ENCODE peak calls at places on chromosomes 2 and 18, in eight cellular contexts. G is CD4-positive, alpha-beta memory T cell; X is IMR-90; H is A549; I is right lobe of liver; L is psoas muscle; B is neuronal stem cell; K is hepatocyte. W is an unnamed sample.

GRCh38 chr2:241009601-241010530 is 11.4 kb downstream of the SNED1 start:
- DNase-seq in G (peak), X (peak), H (no peak), I (peak), L (peak), B (no peak), K (peak), W (peak)

GRCh38 chr18:36843784-36844183 is 14.9 kb downstream of the KIAA1328 start:
- DNase-seq in G (no peak), X (peak), H (no peak), I (no peak), L (no peak), B (no peak), K (no peak), W (no peak)

GRCh38 chr18:49243391-49243790 is 217.1 kb downstream of the DYM start:
- DNase-seq in G (no peak), X (no peak), H (no peak), I (no peak), L (no peak), B (no peak), K (no peak), W (no peak)

GRCh38 chr2:218860950-218861381 is 1.4 kb downstream of the WNT6 start:
- DNase-seq in G (no peak), X (peak), H (no peak), I (no peak), L (peak), B (peak), K (peak), W (peak)

GRCh38 chr2:189407161-189407943 is 33.9 kb upstream of the WDR75 start:
- DNase-seq in G (no peak), X (peak), H (peak), I (no peak), L (no peak), B (no peak), K (peak), W (peak)

GRCh38 chr2:9944330-9944758 is 7.1 kb upstream of the GRHL1 start:
- DNase-seq in G (no peak), X (no peak), H (no peak), I (no peak), L (no peak), B (no peak), K (no peak), W (no peak)

GRCh38 chr2:238939074-238939473 is 91.2 kb downstream of the TWIST2 start:
- DNase-seq in G (no peak), X (no peak), H (no peak), I (no peak), L (peak), B (no peak), K (no peak), W (peak)

GRCh38 chr2:188345439-188345838 is 53.8 kb downstream of the GULP1 start:
- DNase-seq in G (no peak), X (peak), H (no peak), I (no peak), L (no peak), B (no peak), K (no peak), W (no peak)

GRCh38 chr2:74328074-74328473 is 15.1 kb downstream of the SLC4A5 start:
- DNase-seq in G (no peak), X (no peak), H (no peak), I (no peak), L (no peak), B (no peak), K (no peak), W (no peak)

GRCh38 chr18:79870369-79871025 is 72.8 kb downstream of the KCNG2 start:
- DNase-seq in G (no peak), X (no peak), H (no peak), I (no peak), L (no peak), B (no peak), K (no peak), W (no peak)

GRCh38 chr2:227464851-227465250 is 7.1 kb upstream of the AGFG1 start:
- DNase-seq in G (no peak), X (no peak), H (no peak), I (no peak), L (no peak), B (no peak), K (no peak), W (no peak)
- H3K4me3 ChIP-seq in G (no peak), X (no peak), H (no peak), I (no peak), L (no peak), B (no peak), K (no peak), W (no peak)

DNA sequence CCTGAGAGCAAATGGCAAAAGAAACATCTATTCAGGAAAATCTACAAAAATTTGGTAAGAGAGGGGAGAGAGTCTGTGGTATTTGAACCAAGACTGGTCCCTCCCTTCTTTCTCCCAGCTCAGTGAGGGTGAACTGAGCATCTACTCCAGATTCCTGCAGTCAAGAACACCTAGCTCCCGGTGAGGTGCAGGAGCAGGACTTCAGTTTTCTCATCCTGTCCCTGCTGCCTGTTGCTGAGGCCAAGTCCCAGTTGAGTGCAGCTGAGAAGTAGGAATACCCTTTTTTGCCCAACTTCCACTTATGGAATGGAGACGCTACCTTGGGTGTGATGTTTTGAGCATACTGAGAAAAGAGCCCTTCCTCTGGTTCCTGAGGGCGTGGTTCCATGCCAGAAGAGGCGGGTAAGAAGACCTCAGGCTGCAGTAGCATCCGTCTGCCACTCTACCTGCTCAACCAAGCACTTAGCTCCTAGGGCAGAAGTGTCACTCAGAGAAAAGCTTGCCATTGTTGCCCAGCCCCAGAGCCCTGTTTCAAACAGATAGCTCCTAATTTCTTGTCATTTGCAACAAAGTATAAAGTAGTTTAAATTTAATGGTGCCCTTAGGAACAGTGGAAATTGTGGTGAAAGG is 112.9 kb downstream of the SOS1 start:
- DNase-seq in G (no peak), X (no peak), H (no peak), I (no peak), L (no peak), B (no peak), K (no peak), W (no peak)
- H3K4me3 ChIP-seq in G (no peak), X (no peak), H (no peak), I (no peak), L (no peak), B (no peak), K (no peak), W (no peak)

GRCh38 chr2:149313512-149313972 is 16.8 kb upstream of the LYPD6 start:
- DNase-seq in G (no peak), X (peak), H (peak), I (peak), L (no peak), B (peak), K (peak), W (no peak)
- H3K4me3 ChIP-seq in G (no peak), X (no peak), H (no peak), I (no peak), L (no peak), B (no peak), K (no peak), W (no peak)

GRCh38 chr2:65576278-65576677 is 143.9 kb upstream of the SPRED2 start:
- DNase-seq in G (no peak), X (no peak), H (no peak), I (no peak), L (no peak), B (no peak), K (no peak), W (no peak)

GRCh38 chr2:65574911-65575444 is 142.6 kb upstream of the SPRED2 start:
- DNase-seq in G (no peak), X (no peak), H (no peak), I (no peak), L (no peak), B (no peak), K (no peak), W (no peak)

GRCh38 chr2:65580824-65581223 is 148.4 kb upstream of the SPRED2 start:
- DNase-seq in G (no peak), X (no peak), H (no peak), I (no peak), L (no peak), B (no peak), K (no peak), W (no peak)

GRCh38 chr2:65579506-65580235 is 147.3 kb upstream of the SPRED2 start:
- DNase-seq in G (no peak), X (no peak), H (no peak), I (no peak), L (no peak), B (no peak), K (no peak), W (no peak)

DNA sequence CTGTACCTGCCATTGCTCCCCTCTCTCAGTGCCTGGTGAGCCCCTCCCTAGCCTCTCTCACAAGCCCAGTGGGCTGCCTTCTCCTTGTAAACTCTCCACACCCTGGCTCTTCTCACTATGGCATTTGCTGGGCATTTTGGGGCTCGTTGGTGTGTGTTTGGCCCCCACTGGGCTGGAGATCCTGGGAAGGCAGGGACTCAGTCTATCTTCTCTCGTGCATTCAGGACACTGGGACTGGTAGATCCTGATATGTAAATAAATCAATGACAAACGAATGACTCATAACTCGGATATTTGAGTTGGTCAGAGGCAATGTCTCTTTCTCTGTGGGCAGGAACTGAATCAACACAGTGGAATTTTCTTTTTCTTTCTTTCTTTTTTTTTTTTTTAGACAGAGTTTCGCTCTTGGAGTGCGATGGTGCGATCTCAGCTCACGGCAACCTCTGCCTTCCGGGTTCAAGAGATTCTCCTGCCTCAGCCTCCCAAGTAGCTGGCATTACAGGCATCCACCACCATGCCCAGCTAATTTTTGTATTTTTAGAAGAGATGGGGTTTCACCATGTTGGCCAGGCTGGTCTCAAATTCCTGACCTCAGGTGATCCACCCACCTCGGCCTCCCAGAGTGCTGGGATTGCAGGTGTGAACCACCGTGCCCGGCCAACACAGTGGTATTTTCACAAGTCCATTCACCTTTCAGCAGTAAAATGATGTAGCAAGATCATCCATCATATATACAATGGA is 144.6 kb upstream of the SPRED2 start:
- DNase-seq in G (no peak), X (peak), H (peak), I (no peak), L (no peak), B (no peak), K (peak), W (no peak)
- H3K4me3 ChIP-seq in G (no peak), X (no peak), H (peak), I (no peak), L (no peak), B (no peak), K (no peak), W (no peak)

W was measured in uterus.